ENCODE peak calls at places on chromosomes 1 and 21, in seven cellular contexts. One of them, this sample, is unnamed.

GRCh38 chr21:42414066-42414465 is 10.4 kb downstream of the UBASH3A start:
- DNase-seq in astrocyte of the cerebellum: no peak
- DNase-seq in GM13976: no peak
- DNase-seq in RCC 7860: no peak
- DNase-seq in heart left ventricle: no peak
- DNase-seq in AML-193: no peak
- DNase-seq in aorta: no peak
- DNase-seq in this sample: no peak

GRCh38 chr1:33007190-33008050 is 29.3 kb downstream of the AK2 start:
- DNase-seq in astrocyte of the cerebellum: peak; percentile 87
- DNase-seq in GM13976: no peak
- DNase-seq in RCC 7860: peak; percentile 76
- DNase-seq in heart left ventricle: peak; percentile 50
- DNase-seq in AML-193: peak; percentile 22
- DNase-seq in aorta: no peak
- DNase-seq in this sample: peak; percentile 75

GRCh38 chr21:32653326-32653901 is 41.2 kb upstream of the CFAP298 start:
- DNase-seq in astrocyte of the cerebellum: peak; percentile 3
- DNase-seq in GM13976: peak; percentile 56
- DNase-seq in RCC 7860: peak; percentile 19
- DNase-seq in heart left ventricle: no peak
- DNase-seq in AML-193: peak; percentile 41
- DNase-seq in aorta: no peak
- DNase-seq in this sample: no peak

GRCh38 chr1:229203030-229203751 is 67.7 kb upstream of the RAB4A start:
- DNase-seq in astrocyte of the cerebellum: peak; percentile 39
- DNase-seq in GM13976: no peak
- DNase-seq in RCC 7860: no peak
- DNase-seq in heart left ventricle: no peak
- DNase-seq in AML-193: no peak
- DNase-seq in aorta: no peak
- DNase-seq in this sample: no peak

GRCh38 chr1:152515454-152515823 is 1.2 kb downstream of the CRCT1 start:
- DNase-seq in astrocyte of the cerebellum: no peak
- DNase-seq in GM13976: no peak
- DNase-seq in RCC 7860: no peak
- DNase-seq in heart left ventricle: no peak
- DNase-seq in AML-193: no peak
- DNase-seq in aorta: no peak
- DNase-seq in this sample: no peak

GRCh38 chr1:197178998-197179397 is 32.5 kb upstream of the ASPM start:
- DNase-seq in astrocyte of the cerebellum: no peak
- DNase-seq in GM13976: no peak
- DNase-seq in RCC 7860: peak; percentile 55
- DNase-seq in heart left ventricle: no peak
- DNase-seq in AML-193: peak; percentile 57
- DNase-seq in aorta: no peak
- DNase-seq in this sample: no peak

GRCh38 chr1:183195146-183195571 is 9.1 kb downstream of the LAMC2 start:
- DNase-seq in astrocyte of the cerebellum: no peak
- DNase-seq in GM13976: no peak
- DNase-seq in RCC 7860: peak; percentile 70
- DNase-seq in heart left ventricle: no peak
- DNase-seq in AML-193: no peak
- DNase-seq in aorta: no peak
- DNase-seq in this sample: no peak

GRCh38 chr21:44303490-44303981 is 3.7 kb downstream of the PFKL start:
- DNase-seq in astrocyte of the cerebellum: no peak
- DNase-seq in GM13976: no peak
- DNase-seq in RCC 7860: peak; percentile 31
- DNase-seq in heart left ventricle: no peak
- DNase-seq in AML-193: no peak
- DNase-seq in aorta: no peak
- DNase-seq in this sample: no peak

GRCh38 chr1:46699670-46700069 is 19.2 kb downstream of the EFCAB14 start:
- DNase-seq in astrocyte of the cerebellum: no peak
- DNase-seq in GM13976: no peak
- DNase-seq in RCC 7860: no peak
- DNase-seq in heart left ventricle: no peak
- DNase-seq in AML-193: peak; percentile 75
- DNase-seq in aorta: no peak
- DNase-seq in this sample: no peak

GRCh38 chr1:62037274-62037673 is 157.4 kb upstream of the L1TD1 start:
- DNase-seq in astrocyte of the cerebellum: no peak
- DNase-seq in GM13976: no peak
- DNase-seq in RCC 7860: no peak
- DNase-seq in heart left ventricle: no peak
- DNase-seq in AML-193: no peak
- DNase-seq in aorta: no peak
- DNase-seq in this sample: no peak

GRCh38 chr21:31732538-31732864 is 583 bp upstream of the SCAF4 start:
- DNase-seq in astrocyte of the cerebellum: no peak
- DNase-seq in GM13976: no peak
- DNase-seq in RCC 7860: no peak
- DNase-seq in heart left ventricle: no peak
- DNase-seq in AML-193: peak; percentile 41
- DNase-seq in aorta: no peak
- DNase-seq in this sample: no peak

GRCh38 chr21:19712441-19712840 is 1285.8 kb upstream of the NCAM2 start:
- DNase-seq in astrocyte of the cerebellum: no peak
- DNase-seq in GM13976: no peak
- DNase-seq in RCC 7860: no peak
- DNase-seq in heart left ventricle: no peak
- DNase-seq in AML-193: no peak
- DNase-seq in aorta: no peak
- DNase-seq in this sample: no peak

GRCh38 chr1:233304489-233305102 is 9.1 kb upstream of the PCNX2 start:
- DNase-seq in astrocyte of the cerebellum: peak; percentile 11
- DNase-seq in GM13976: no peak
- DNase-seq in RCC 7860: peak; percentile 52
- DNase-seq in heart left ventricle: no peak
- DNase-seq in AML-193: peak; percentile 67
- DNase-seq in aorta: no peak
- DNase-seq in this sample: no peak

GRCh38 chr1:186839077-186839400 is 10.3 kb downstream of the PLA2G4A start:
- DNase-seq in astrocyte of the cerebellum: no peak
- DNase-seq in GM13976: no peak
- DNase-seq in RCC 7860: no peak
- DNase-seq in heart left ventricle: no peak
- DNase-seq in AML-193: peak; percentile 24
- DNase-seq in aorta: no peak
- DNase-seq in this sample: no peak

GRCh38 chr1:21924503-21925005 is 12.6 kb downstream of the HSPG2 start:
- DNase-seq in astrocyte of the cerebellum: no peak
- DNase-seq in GM13976: no peak
- DNase-seq in RCC 7860: peak; percentile 66
- DNase-seq in heart left ventricle: peak; percentile 73
- DNase-seq in AML-193: peak; percentile 77
- DNase-seq in aorta: no peak
- DNase-seq in this sample: no peak

GRCh38 chr21:45405819-45406762 is 1.1 kb downstream of the COL18A1 start:
- DNase-seq in astrocyte of the cerebellum: no peak
- DNase-seq in GM13976: no peak
- DNase-seq in RCC 7860: peak; percentile 62
- DNase-seq in heart left ventricle: peak; percentile 42
- DNase-seq in AML-193: no peak
- DNase-seq in aorta: peak; percentile 81
- DNase-seq in this sample: no peak

GRCh38 chr1:21255943-21256320 is 34.3 kb downstream of the ECE1 start:
- DNase-seq in astrocyte of the cerebellum: no peak
- DNase-seq in GM13976: no peak
- DNase-seq in RCC 7860: no peak
- DNase-seq in heart left ventricle: no peak
- DNase-seq in AML-193: no peak
- DNase-seq in aorta: no peak
- DNase-seq in this sample: no peak

GRCh38 chr21:34808569-34809204 is 139.9 kb downstream of the CLIC6 start:
- DNase-seq in astrocyte of the cerebellum: peak; percentile 53
- DNase-seq in GM13976: no peak
- DNase-seq in RCC 7860: peak; percentile 73
- DNase-seq in heart left ventricle: no peak
- DNase-seq in AML-193: no peak
- DNase-seq in aorta: no peak
- DNase-seq in this sample: no peak

GRCh38 chr1:41882068-41882477 is 36.6 kb downstream of the HIVEP3 start:
- DNase-seq in astrocyte of the cerebellum: no peak
- DNase-seq in GM13976: no peak
- DNase-seq in RCC 7860: no peak
- DNase-seq in heart left ventricle: no peak
- DNase-seq in AML-193: no peak
- DNase-seq in aorta: no peak
- DNase-seq in this sample: no peak